ENCODE peak calls at places on chromosomes 16 and 17, in four cellular contexts. L is coronary artery, D is foreskin fibroblast, R is body of pancreas. C is an unnamed sample.

GRCh38 chr17:62705116-62705515 is 77.6 kb downstream of the MRC2 start:
- DNase-seq in L (no peak), D (no peak), R (no peak), C (no peak)

GRCh38 chr16:83727751-83728352 is 79.9 kb upstream of the HSBP1 start:
- DNase-seq in L (no peak), D (no peak), R (no peak), C (no peak)

GRCh38 chr17:15490634-15491261 is 23.3 kb upstream of the CDRT4 start:
- DNase-seq in L (peak), D (peak), R (no peak), C (peak)

GRCh38 chr17:59754547-59754946 is 47.1 kb downstream of the VMP1 start:
- DNase-seq in L (no peak), D (peak), R (no peak), C (peak)

GRCh38 chr17:8776861-8777260 is 18.5 kb upstream of the SPDYE4 start:
- DNase-seq in L (no peak), D (no peak), R (no peak), C (no peak)

GRCh38 chr17:29848737-29849136 is 81.3 kb downstream of the SSH2 start:
- DNase-seq in L (no peak), D (no peak), R (no peak), C (no peak)

GRCh38 chr17:49252148-49252682 is 21.6 kb upstream of the PHOSPHO1 start:
- DNase-seq in L (no peak), D (peak), R (no peak), C (no peak)

GRCh38 chr17:75067856-75068255 is 19.9 kb upstream of the SLC16A5 start:
- DNase-seq in L (no peak), D (no peak), R (no peak), C (no peak)

GRCh38 chr16:65833171-65833871 is 533.2 kb upstream of the CDH5 start:
- DNase-seq in L (no peak), D (peak), R (no peak), C (no peak)

GRCh38 chr17:50165066-50165465 is 739 bp upstream of the SGCA start:
- DNase-seq in L (no peak), D (no peak), R (no peak), C (no peak)

GRCh38 chr16:11472851-11473250 is 113.9 kb downstream of the LITAF start:
- DNase-seq in L (no peak), D (no peak), R (no peak), C (no peak)

GRCh38 chr17:40777971-40778370 is 4.4 kb downstream of the KRT27 start:
- DNase-seq in L (no peak), D (no peak), R (no peak), C (no peak)

GRCh38 chr17:40352044-40352778 is 12.3 kb downstream of the GJD3 start:
- DNase-seq in L (no peak), D (no peak), R (no peak), C (no peak)

GRCh38 chr16:13032911-13033310 is 131.5 kb downstream of the SHISA9 start:
- DNase-seq in L (no peak), D (no peak), R (no peak), C (no peak)

GRCh38 chr16:70746708-70747424 is 54.1 kb downstream of the VAC14 start:
- DNase-seq in L (peak), D (peak), R (peak), C (peak)

GRCh38 chr16:6777624-6778023 is 555.0 kb upstream of the RBFOX1 start:
- DNase-seq in L (no peak), D (no peak), R (no peak), C (no peak)

GRCh38 chr16:87472142-87472778 is 20.6 kb downstream of the ZCCHC14 start:
- DNase-seq in L (no peak), D (no peak), R (no peak), C (no peak)

GRCh38 chr16:87471278-87472141 is 21.3 kb downstream of the ZCCHC14 start:
- DNase-seq in L (no peak), D (no peak), R (no peak), C (no peak)

GRCh38 chr16:87474566-87474996 is 18.2 kb downstream of the ZCCHC14 start:
- DNase-seq in L (no peak), D (no peak), R (no peak), C (no peak)

GRCh38 chr16:87472935-87473334 is 19.9 kb downstream of the ZCCHC14 start:
- DNase-seq in L (no peak), D (no peak), R (no peak), C (no peak)

DNA sequence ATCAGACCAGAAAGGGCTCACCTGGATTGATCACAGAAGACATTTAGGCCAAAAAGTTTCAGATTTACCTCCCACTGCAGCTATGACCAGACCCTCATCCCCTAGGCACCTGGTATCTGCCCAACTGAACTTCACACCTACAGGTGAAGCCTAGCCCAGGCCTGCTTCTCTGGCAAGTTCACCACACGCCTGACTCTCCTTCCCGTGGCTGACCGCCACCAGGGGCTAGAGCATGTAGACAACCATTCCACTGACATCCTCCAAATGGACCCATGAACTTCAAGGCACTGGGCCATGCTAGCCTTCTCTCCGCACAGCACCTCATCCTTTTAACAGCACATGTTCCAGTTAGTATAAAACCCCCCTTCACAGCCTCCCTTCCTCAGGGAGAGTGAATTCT is 18.8 kb downstream of the ZCCHC14 start:
- DNase-seq in L (no peak), D (no peak), R (no peak), C (no peak)
- TF ChIP-seq CTCF in L (no peak), D (no peak), R (no peak), C (no peak)

DNA sequence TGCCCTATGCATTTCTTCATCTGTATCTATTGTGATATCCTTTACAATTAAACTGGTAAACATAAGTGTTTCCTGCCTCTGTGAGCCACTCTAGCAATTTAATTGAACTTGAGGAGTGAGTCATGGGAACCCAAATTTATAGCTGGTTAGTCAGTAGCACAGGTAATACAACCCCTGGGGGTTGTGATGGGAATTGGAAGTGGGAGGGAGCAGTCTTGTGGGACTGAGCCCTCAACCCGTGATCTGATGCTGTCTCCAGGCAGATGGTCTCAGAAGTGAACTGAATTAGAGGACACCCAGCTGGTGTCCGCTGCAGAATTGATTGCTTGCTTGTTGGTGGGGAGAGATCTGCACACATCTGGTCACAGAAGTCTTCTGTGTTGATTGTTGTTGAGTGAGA is 7.7 kb upstream of the ST6GALNAC2 start:
- DNase-seq in L (no peak), D (no peak), R (no peak), C (no peak)
- TF ChIP-seq CTCF in L (no peak), D (no peak), R (no peak), C (no peak)

GRCh38 chr17:31446195-31446967 is 54.9 kb downstream of the RAB11FIP4 start:
- DNase-seq in L (no peak), D (no peak), R (no peak), C (no peak)
- TF ChIP-seq CTCF in L (no peak), D (peak), R (no peak), C (no peak)

GRCh38 chr16:67013238-67013822 is 15.6 kb upstream of the CBFB start:
- DNase-seq in L (peak), D (no peak), R (no peak), C (no peak)
- TF ChIP-seq CTCF in L (no peak), D (no peak), R (no peak), C (no peak)

GRCh38 chr17:47841488-47842308 is 625 bp upstream of the SCRN2 start:
- DNase-seq in L (no peak), D (no peak), R (no peak), C (no peak)

GRCh38 chr17:47844230-47844629 is 3.2 kb upstream of the SCRN2 start:
- DNase-seq in L (no peak), D (no peak), R (no peak), C (no peak)

GRCh38 chr17:47844814-47845453 is 3.9 kb upstream of the SCRN2 start:
- DNase-seq in L (no peak), D (no peak), R (no peak), C (no peak)

GRCh38 chr17:47840742-47841487 is at the start of gene SCRN2:
- DNase-seq in L (peak), D (peak), R (peak), C (peak)

GRCh38 chr17:47843391-47843730 is 2.3 kb upstream of the SCRN2 start:
- DNase-seq in L (no peak), D (no peak), R (no peak), C (no peak)
- TF ChIP-seq CTCF in L (no peak), D (no peak), R (no peak), C (no peak)

GRCh38 chr16:88626646-88627045 is 11.7 kb upstream of the IL17C start:
- DNase-seq in L (no peak), D (no peak), R (no peak), C (no peak)

GRCh38 chr16:88628512-88628974 is 9.8 kb upstream of the IL17C start:
- DNase-seq in L (no peak), D (no peak), R (no peak), C (no peak)

GRCh38 chr16:88629835-88630234 is 8.5 kb upstream of the IL17C start:
- DNase-seq in L (no peak), D (no peak), R (no peak), C (no peak)

GRCh38 chr16:88630433-88630832 is 7.9 kb upstream of the IL17C start:
- DNase-seq in L (no peak), D (no peak), R (no peak), C (no peak)

GRCh38 chr16:88627531-88628411 is 10.6 kb upstream of the IL17C start:
- DNase-seq in L (no peak), D (no peak), R (no peak), C (no peak)
- TF ChIP-seq CTCF in L (no peak), D (no peak), R (no peak), C (no peak)

GRCh38 chr17:82647593-82648164 is 565 bp downstream of the WDR45B start:
- DNase-seq in L (no peak), D (no peak), R (peak), C (peak)
- TF ChIP-seq CTCF in L (no peak), D (no peak), R (no peak), C (no peak)

DNA sequence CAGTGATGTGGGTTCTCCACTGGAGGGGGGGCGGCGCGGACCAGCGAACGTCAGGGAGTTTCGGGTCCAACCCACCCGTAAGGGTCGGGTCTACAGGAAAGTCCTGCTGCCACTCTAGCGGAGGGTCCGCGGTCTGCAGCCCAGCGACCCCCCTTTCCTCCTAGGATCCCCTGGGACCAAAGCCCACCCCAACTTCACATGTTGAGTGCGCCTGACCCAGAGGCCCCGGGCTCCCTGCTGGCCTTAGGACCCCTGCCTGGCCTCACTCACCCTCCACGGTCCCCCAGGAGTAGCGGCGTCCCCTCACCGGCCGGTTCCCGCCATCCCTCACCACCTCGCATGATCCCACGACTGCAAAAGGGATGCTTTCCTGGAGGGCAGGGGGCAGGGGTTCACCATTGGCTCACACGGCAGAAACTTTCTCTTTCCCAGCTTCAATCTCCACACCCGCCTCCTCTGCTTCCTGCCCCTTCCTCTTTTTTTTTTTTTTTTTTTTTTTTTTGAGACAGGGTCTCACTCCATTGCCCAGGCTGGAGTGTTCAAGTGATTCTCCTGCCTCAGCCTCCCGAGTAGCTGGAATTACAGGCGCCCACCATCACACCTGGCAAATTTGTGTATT is 3.1 kb downstream of the SEPTIN1 start:
- DNase-seq in L (no peak), D (no peak), R (no peak), C (no peak)
- TF ChIP-seq CTCF in L (no peak), D (no peak), R (no peak), C (no peak)